ENCODE peak calls at places on chromosome X, in nine cellular contexts. A is pancreas, B is A673, G is left ventricle myocardium inferior, E is tibial artery, H is neuronal stem cell, C is body of pancreas, N is heart right ventricle, X is fibroblast of lung. W is an unnamed sample. For H3K4me1, the result is how much of the 10 kb centered on the place peaks cover.

GRCh38 chrX:20477836-20478532 is 211.3 kb upstream of the RPS6KA3 start:
- DNase-seq in E (no peak), B (no peak), G (no peak), H (no peak), X (no peak), A (no peak), C (no peak), N (no peak), W (no peak)

GRCh38 chrX:104018126-104018525 is 4.6 kb upstream of the H2BW1 start:
- DNase-seq in G (no peak), C (no peak), E (no peak), H (no peak), X (no peak), N (no peak), A (no peak), B (no peak), W (no peak)

GRCh38 chrX:427812-428725 is 41.4 kb upstream of the PPP2R3B start:
- DNase-seq in X (no peak), H (peak), B (peak), C (no peak), G (no peak), E (no peak), N (no peak), A (no peak), W (no peak)

GRCh38 chrX:134580947-134581346 is 77.3 kb downstream of the PLAC1 start:
- DNase-seq in N (no peak), G (no peak), A (no peak), C (no peak), X (no peak), E (no peak), H (no peak), B (no peak), W (no peak)

GRCh38 chrX:71128166-71128833 is 9.9 kb downstream of the MED12 start:
- DNase-seq in C (no peak), E (no peak), G (no peak), B (no peak), N (no peak), X (peak), H (no peak), A (no peak), W (no peak)

GRCh38 chrX:129772796-129773431 is 6.8 kb upstream of the SASH3 start:
- DNase-seq in N (peak), A (no peak), B (no peak), C (peak), G (peak), E (peak), X (no peak), H (no peak), W (peak)

GRCh38 chrX:153702350-153703035 is 14.8 kb downstream of the SLC6A8 start:
- DNase-seq in B (no peak), H (no peak), A (peak), N (no peak), C (no peak), G (no peak), E (no peak), X (no peak), W (no peak)

GRCh38 chrX:111483140-111483539 is 28.3 kb upstream of the SERTM2 start:
- DNase-seq in E (no peak), C (no peak), N (no peak), X (no peak), B (no peak), G (no peak), A (no peak), H (no peak), W (no peak)

GRCh38 chrX:155070975-155071693 is at the start of the genes BRCC3, CMC4 and MTCP1:
- DNase-seq in N (peak), B (peak), C (peak), E (peak), G (peak), A (peak), H (peak), X (peak), W (peak)

GRCh38 chrX:40261955-40262596 is 164.3 kb upstream of the BCOR start:
- DNase-seq in H (no peak), E (no peak), X (no peak), G (no peak), C (no peak), N (peak), A (no peak), B (no peak), W (peak)

GRCh38 chrX:1012678-1013300 is 199.7 kb downstream of the CRLF2 start:
- DNase-seq in X (no peak), G (no peak), N (no peak), A (no peak), B (no peak), E (peak), H (no peak), C (no peak), W (no peak)

GRCh38 chrX:155086202-155086840 is 15.0 kb downstream of the BRCC3 start:
- DNase-seq in E (no peak), C (peak), H (no peak), A (peak), B (peak), N (no peak), G (no peak), X (no peak), W (no peak)

GRCh38 chrX:4379071-4379470 is 665.6 kb upstream of the PRKX start:
- DNase-seq in E (no peak), H (no peak), N (no peak), C (no peak), B (no peak), G (no peak), X (no peak), A (no peak), W (no peak)

GRCh38 chrX:19866626-19867410 is 20.6 kb downstream of the SH3KBP1 start:
- DNase-seq in X (no peak), B (no peak), H (no peak), N (peak), C (no peak), G (no peak), A (no peak), E (no peak), W (no peak)

GRCh38 chrX:87388381-87388780 is 129.2 kb upstream of the KLHL4 start:
- DNase-seq in N (no peak), B (no peak), X (no peak), H (no peak), A (no peak), C (no peak), E (no peak), G (no peak), W (no peak)

GRCh38 chrX:39888730-39889129 is 209.0 kb downstream of the BCOR start:
- DNase-seq in C (no peak), E (no peak), X (no peak), A (no peak), H (no peak), B (no peak), G (no peak), N (no peak), W (no peak)

GRCh38 chrX:107448625-107449468 is 605 bp upstream of the FRMPD3 start:
- DNase-seq in A (no peak), B (no peak), N (no peak), C (no peak), X (peak), H (peak), G (no peak), E (no peak), W (no peak)

GRCh38 chrX:139691843-139692505 is 16.0 kb downstream of the MCF2 start:
- DNase-seq in E (no peak), C (no peak), X (peak), A (peak), B (no peak), G (no peak), H (peak), N (no peak), W (no peak)

GRCh38 chrX:9530848-9531274 is 66.0 kb downstream of the TBL1X start:
- DNase-seq in C (peak), A (peak), B (peak), G (peak), H (peak), N (peak), E (peak), X (peak), W (peak)

GRCh38 chrX:989959-990510 is 222.4 kb downstream of the CRLF2 start:
- DNase-seq in G (peak), E (peak), N (peak), B (peak), X (peak), A (peak), H (no peak), C (peak), W (peak)

GRCh38 chrX:129875669-129876068 is 30.3 kb upstream of the UTP14A start:
- DNase-seq in B (no peak), X (peak), N (no peak), C (peak), G (no peak), E (no peak), H (no peak), A (no peak), W (no peak)

DNA sequence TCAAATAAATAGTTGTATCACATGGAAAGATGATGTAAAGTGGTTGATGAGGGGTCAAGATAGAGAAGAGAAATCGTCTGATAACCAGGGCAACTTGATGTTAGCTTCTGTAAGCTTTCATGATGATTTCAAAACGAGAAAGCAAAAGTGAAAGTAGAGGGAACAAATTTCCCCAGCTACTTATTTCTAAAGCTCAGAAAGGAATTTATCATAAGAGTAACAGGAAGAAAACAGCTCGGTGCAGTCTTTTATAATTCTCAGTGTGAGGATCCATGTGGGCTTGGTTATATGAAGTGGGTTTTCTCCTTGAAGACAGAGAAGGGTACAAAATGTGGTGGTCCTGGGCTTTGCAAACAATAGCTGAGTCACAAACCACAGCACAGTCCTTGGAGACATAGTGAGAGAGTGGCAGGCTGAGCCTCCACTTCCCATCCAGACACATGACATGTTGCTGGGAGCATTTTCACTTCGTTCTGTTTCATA is 32.1 kb upstream of the GLRA2 start:
- DNase-seq in A (no peak), G (no peak), H (no peak), X (no peak), C (no peak), E (no peak), B (no peak), N (no peak), W (peak)
- H3K4me3 ChIP-seq in A (no peak), G (peak), H (no peak), X (peak), C (no peak), E (peak), B (peak), N (no peak), W (peak)

GRCh38 chrX:119407681-119408080 is 8.5 kb downstream of the SLC25A43 start:
- DNase-seq in E (no peak), A (no peak), B (no peak), X (peak), C (no peak), H (no peak), N (no peak), G (no peak), W (no peak)
- H3K4me1 ChIP-seq in E (under half), A (under half), B (under half), X (under half), C (under half), H (under half), N (under half), G (under half), W (under half)

DNA sequence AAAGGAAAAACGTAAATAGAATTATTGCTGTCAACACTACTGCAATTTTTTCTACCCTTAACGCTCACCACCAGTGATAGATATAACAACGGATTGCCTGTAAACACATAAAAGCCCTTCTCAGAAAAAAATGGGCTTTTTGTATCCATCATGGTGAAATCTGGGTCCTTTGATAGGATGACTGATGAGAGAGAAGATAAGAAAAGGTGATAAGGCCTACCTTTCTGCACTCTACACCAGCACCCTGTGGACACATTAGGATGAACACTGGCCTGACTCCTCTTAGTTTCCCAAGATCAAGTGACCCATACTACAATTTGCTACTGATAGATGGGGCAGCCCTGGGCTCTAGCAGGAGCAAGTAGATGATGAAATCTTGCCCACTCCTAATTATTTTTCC is 112.3 kb upstream of the RAP2C start:
- DNase-seq in X (no peak), G (no peak), C (no peak), N (no peak), H (no peak), A (no peak), E (no peak), B (no peak), W (no peak)
- H3K4me3 ChIP-seq in X (no peak), G (no peak), C (no peak), N (no peak), H (no peak), A (no peak), E (no peak), B (no peak), W (no peak)

GRCh38 chrX:2705036-2705435 is 13.9 kb downstream of the CD99 start:
- DNase-seq in X (peak), C (peak), H (no peak), A (no peak), E (no peak), N (peak), B (no peak), G (peak), W (peak)

GRCh38 chrX:2703991-2704369 is 12.9 kb downstream of the CD99 start:
- DNase-seq in A (no peak), X (peak), E (no peak), G (peak), B (peak), H (no peak), C (no peak), N (peak), W (peak)

GRCh38 chrX:2707334-2707760 is 16.3 kb downstream of the CD99 start:
- DNase-seq in G (peak), A (no peak), E (peak), C (peak), X (peak), N (peak), B (peak), H (no peak), W (peak)

GRCh38 chrX:2708016-2708415 is 16.9 kb downstream of the CD99 start:
- DNase-seq in E (no peak), B (no peak), A (no peak), X (no peak), H (no peak), N (no peak), G (no peak), C (no peak), W (no peak)

GRCh38 chrX:2705461-2705860 is 14.4 kb downstream of the CD99 start:
- DNase-seq in G (no peak), X (no peak), B (no peak), C (no peak), N (no peak), E (no peak), H (no peak), A (no peak), W (no peak)
- H3K4me1 ChIP-seq in G (half or more), X (under half), B (half or more), C (half or more), N (half or more), E (half or more), H (under half), A (under half), W (half or more)

GRCh38 chrX:131763674-131764073 is 219.8 kb downstream of the OR13H1 start:
- DNase-seq in X (peak), B (peak), A (peak), E (no peak), N (no peak), C (no peak), G (no peak), H (no peak), W (no peak)
- H3K4me3 ChIP-seq in X (no peak), B (no peak), A (peak), E (no peak), N (peak), C (no peak), G (no peak), H (peak), W (peak)

DNA sequence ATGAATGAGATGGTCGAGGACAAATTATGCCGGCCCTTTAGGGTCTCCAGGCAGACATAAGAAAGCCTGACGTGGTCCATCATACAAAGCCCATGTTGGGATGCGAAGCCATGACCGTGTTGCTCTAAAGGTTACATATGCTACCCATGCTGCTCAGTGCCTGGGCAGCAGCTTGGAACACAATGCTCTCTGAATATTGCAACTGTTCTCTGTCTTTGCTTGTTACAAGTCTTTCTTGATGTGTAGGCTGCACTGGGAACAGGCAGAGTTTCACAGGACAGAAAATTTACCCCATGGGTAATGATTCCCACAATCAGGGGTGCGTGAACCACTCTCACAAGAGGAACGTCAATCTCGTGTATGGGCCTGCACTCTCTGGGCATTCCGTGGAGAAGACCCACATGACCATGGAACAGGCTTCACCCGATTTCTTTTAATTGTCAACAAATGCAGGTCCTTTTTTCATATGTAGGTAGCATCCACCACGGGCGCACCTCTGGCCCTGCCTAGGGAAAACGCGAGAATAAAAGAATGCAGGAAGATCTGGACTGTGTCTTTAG is 66.3 kb downstream of the NBDY start:
- DNase-seq in A (no peak), E (no peak), H (no peak), C (no peak), N (no peak), G (no peak), X (no peak), B (no peak), W (no peak)
- H3K4me1 ChIP-seq in A (under half), E (under half), H (under half), C (under half), N (under half), G (under half), X (under half), B (under half), W (under half)

GRCh38 chrX:68894142-68894512 is 65.3 kb downstream of the EFNB1 start:
- DNase-seq in E (peak), H (no peak), G (no peak), N (no peak), A (no peak), X (no peak), C (no peak), B (no peak), W (no peak)

GRCh38 chrX:68895339-68896250 is 66.8 kb downstream of the EFNB1 start:
- DNase-seq in G (no peak), X (peak), A (peak), N (peak), H (no peak), C (peak), E (peak), B (peak), W (no peak)

GRCh38 chrX:68892651-68893050 is 63.8 kb downstream of the EFNB1 start:
- DNase-seq in G (no peak), C (no peak), A (no peak), H (peak), B (no peak), X (no peak), N (no peak), E (no peak), W (no peak)

GRCh38 chrX:68896581-68896980 is 67.8 kb downstream of the EFNB1 start:
- DNase-seq in A (no peak), E (no peak), X (no peak), C (no peak), B (no peak), N (no peak), G (no peak), H (no peak), W (no peak)

DNA sequence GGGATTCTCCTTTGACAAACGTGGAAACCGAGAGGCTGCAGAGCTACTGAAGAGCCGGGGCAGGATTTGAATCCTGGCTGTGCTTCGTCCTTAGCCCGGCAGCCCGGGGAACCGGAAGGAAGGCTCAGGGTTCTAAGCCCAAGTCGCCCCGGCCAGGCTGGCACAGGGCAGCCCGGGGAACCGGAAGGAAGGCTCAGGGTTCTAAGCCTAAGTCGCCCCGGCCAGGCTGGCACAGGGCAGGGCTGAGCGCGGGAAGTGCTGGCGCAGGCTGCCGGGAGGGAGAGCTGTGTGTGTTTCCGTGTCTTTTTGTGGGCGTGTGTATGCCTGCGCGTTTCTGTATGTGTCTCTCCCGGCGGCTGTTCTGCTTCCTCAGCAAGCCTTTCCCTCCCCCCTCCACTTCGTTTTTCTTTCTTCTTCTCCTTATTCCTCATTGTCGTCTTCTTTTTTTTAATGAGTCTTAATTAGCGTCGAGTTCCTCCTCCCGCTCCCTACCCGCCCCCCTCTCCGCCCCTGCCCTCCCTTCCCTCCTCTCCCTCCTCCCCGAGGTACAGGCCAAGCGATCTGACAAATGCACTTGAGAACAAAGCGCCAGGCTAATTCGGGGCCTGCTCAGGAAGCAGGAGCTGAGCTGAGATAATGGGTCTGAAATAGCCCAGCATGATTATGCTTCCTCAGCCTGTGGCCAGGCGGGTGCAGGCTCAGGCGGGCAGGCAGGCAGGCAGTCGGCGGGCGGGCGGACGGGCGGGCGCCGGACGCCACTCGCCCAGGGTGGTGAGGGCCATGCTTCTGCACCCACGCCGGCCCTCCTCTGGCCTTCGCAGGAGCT is 65.9 kb downstream of the EFNB1 start:
- DNase-seq in X (peak), N (peak), E (peak), C (peak), B (peak), A (peak), G (peak), H (peak), W (peak)
- H3K4me3 ChIP-seq in X (no peak), N (peak), E (peak), C (no peak), B (no peak), A (no peak), G (peak), H (peak), W (no peak)

W was measured in heart left ventricle.